ENCODE peak calls at places on chromosome 18, in ten cellular contexts. B, Z, E, U, T, C, X, G, V and N are unnamed samples.

GRCh38 chr18:10745971-10746370 is 220.1 kb downstream of the NAPG start:
- DNase-seq in E (peak), C (no peak), B (no peak), U (no peak), X (no peak), V (no peak), T (no peak), G (no peak), Z (no peak), N (no peak)

GRCh38 chr18:47075098-47075883 is 39.9 kb upstream of the ELOA2 start:
- DNase-seq in V (no peak), Z (peak), T (peak), U (no peak), G (no peak), B (no peak), E (peak), X (peak), C (no peak), N (no peak)

GRCh38 chr18:54776282-54776977 is 51.8 kb upstream of the RAB27B start:
- DNase-seq in T (peak), G (no peak), U (peak), V (no peak), E (no peak), C (no peak), B (no peak), X (no peak), Z (peak), N (peak)

GRCh38 chr18:54607213-54607934 is 16.3 kb downstream of the DYNAP start:
- DNase-seq in B (no peak), C (no peak), E (peak), U (peak), T (peak), Z (peak), V (no peak), X (peak), G (peak), N (peak)

GRCh38 chr18:25332002-25332401 is 20.0 kb downstream of the ZNF521 start:
- DNase-seq in G (no peak), B (no peak), C (no peak), T (no peak), V (no peak), X (no peak), E (no peak), Z (no peak), U (peak), N (no peak)

GRCh38 chr18:45774065-45774521 is 50.1 kb downstream of the SLC14A1 start:
- DNase-seq in V (no peak), C (no peak), X (no peak), B (no peak), T (no peak), Z (peak), G (no peak), U (peak), E (no peak), N (no peak)

GRCh38 chr18:10412933-10413332 is 41.5 kb upstream of the APCDD1 start:
- DNase-seq in T (no peak), E (no peak), V (no peak), X (no peak), C (no peak), U (no peak), Z (no peak), B (no peak), G (no peak), N (no peak)

GRCh38 chr18:458016-458415 is 42.5 kb downstream of the COLEC12 start:
- DNase-seq in E (no peak), T (no peak), U (no peak), X (no peak), C (no peak), B (no peak), G (no peak), V (no peak), Z (no peak), N (no peak)

GRCh38 chr18:41391616-41392610 is 563.1 kb upstream of the PIK3C3 start:
- DNase-seq in Z (peak), U (peak), C (no peak), X (peak), V (peak), G (peak), B (no peak), T (peak), E (peak), N (peak)

GRCh38 chr18:9757851-9758587 is 49.9 kb downstream of the RAB31 start:
- DNase-seq in V (no peak), G (no peak), T (peak), U (peak), X (peak), C (no peak), E (no peak), B (no peak), Z (peak), N (peak)

GRCh38 chr18:45738660-45739059 is 14.7 kb downstream of the SLC14A1 start:
- DNase-seq in X (peak), Z (no peak), G (no peak), C (no peak), U (no peak), V (no peak), T (peak), E (no peak), B (no peak), N (no peak)

GRCh38 chr18:41751161-41751560 is 203.9 kb upstream of the PIK3C3 start:
- DNase-seq in Z (no peak), T (no peak), B (no peak), G (no peak), V (no peak), X (no peak), U (no peak), C (no peak), E (no peak), N (no peak)

GRCh38 chr18:58697131-58697530 is 25.9 kb downstream of the MALT1 start:
- DNase-seq in V (no peak), Z (no peak), C (no peak), T (no peak), U (no peak), G (no peak), B (no peak), X (no peak), E (no peak), N (no peak)

GRCh38 chr18:45386256-45386655 is 229.0 kb upstream of the SLC14A2 start:
- DNase-seq in V (peak), C (no peak), X (peak), B (no peak), Z (peak), G (peak), U (peak), T (peak), E (peak), N (peak)

GRCh38 chr18:75201936-75202335 is 7.0 kb downstream of the PTGR3 start:
- DNase-seq in B (no peak), X (no peak), E (no peak), Z (no peak), C (no peak), U (no peak), T (no peak), G (peak), V (no peak), N (no peak)
- TF ChIP-seq CTCF in B (no peak), X (no peak), E (no peak), Z (no peak), C (no peak), U (no peak), T (no peak), G (no peak), V (no peak), N (no peak)

GRCh38 chr18:57294547-57294946 is 57.8 kb upstream of the ST8SIA3 start:
- DNase-seq in U (no peak), C (no peak), X (peak), Z (no peak), G (no peak), E (no peak), B (no peak), V (no peak), T (no peak), N (no peak)
- H3K4me3 ChIP-seq in U (no peak), C (no peak), X (no peak), Z (no peak), G (no peak), E (no peak), B (no peak), V (no peak), T (no peak), N (no peak)

GRCh38 chr18:26406294-26406693 is 142.1 kb downstream of the KCTD1 start:
- DNase-seq in C (no peak), T (no peak), Z (no peak), B (no peak), E (no peak), X (no peak), U (no peak), V (no peak), G (no peak), N (no peak)

GRCh38 chr18:26407721-26408601 is 140.4 kb downstream of the KCTD1 start:
- DNase-seq in G (no peak), U (no peak), Z (no peak), C (no peak), E (no peak), V (no peak), X (no peak), T (no peak), B (no peak), N (no peak)

GRCh38 chr18:26403451-26403850 is 144.9 kb downstream of the KCTD1 start:
- DNase-seq in V (no peak), B (no peak), Z (no peak), G (no peak), X (no peak), E (no peak), T (no peak), C (no peak), U (no peak), N (no peak)

GRCh38 chr18:26406854-26407517 is 141.4 kb downstream of the KCTD1 start:
- DNase-seq in Z (peak), U (no peak), X (no peak), V (no peak), T (no peak), B (no peak), G (no peak), E (no peak), C (no peak), N (no peak)

GRCh38 chr18:26405190-26405781 is 143.1 kb downstream of the KCTD1 start:
- DNase-seq in X (peak), B (no peak), G (peak), Z (peak), T (peak), C (no peak), U (peak), E (peak), V (peak), N (no peak)
- TF ChIP-seq CTCF in X (peak), B (no peak), G (peak), Z (peak), T (peak), C (no peak), U (peak), E (peak), V (peak), N (peak)

DNA sequence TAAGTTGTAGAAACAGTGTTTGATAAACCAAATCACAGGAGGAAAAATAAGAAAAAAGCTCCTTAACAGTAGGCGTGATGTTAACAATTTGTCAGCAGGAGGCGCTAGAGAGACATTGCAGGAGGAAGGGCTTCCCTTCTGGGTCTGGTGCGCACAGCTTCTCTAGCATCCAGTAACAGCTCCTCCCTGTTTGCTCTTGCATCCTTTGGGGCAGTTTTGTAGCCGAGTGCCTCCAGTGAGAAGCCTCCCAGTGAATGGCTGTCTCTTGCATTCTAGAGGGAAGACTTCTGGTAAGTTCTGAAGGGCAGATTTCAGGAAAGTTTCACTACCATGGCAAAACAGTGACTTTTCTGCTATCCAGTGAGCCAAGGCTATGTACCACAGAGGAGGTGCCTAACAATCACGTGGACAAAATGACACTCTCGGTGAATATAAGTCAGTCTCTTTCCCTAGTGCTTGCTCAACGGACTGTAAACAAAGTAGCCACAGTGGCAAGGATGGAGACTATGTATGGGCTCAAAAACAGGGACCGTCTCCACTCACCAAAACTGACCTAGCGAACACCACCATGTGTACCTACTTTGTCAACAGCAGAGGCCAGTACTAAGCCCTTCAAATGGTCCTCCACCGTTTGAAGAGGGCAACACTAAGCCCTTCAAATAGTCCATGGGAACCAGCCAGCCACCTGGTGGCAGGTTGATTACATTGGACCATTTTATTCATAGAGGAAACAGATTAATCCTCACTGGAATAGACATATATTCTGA is 9.6 kb upstream of the ZNF396 start:
- DNase-seq in E (peak), G (peak), Z (peak), C (peak), T (peak), B (peak), V (peak), U (peak), X (peak), N (peak)
- H3K4me3 ChIP-seq in E (no peak), G (no peak), Z (no peak), C (no peak), T (no peak), B (no peak), V (no peak), U (no peak), X (no peak), N (no peak)

GRCh38 chr18:26655614-26656400 is 107.5 kb upstream of the KCTD1 start:
- DNase-seq in Z (peak), B (peak), V (peak), E (peak), X (peak), C (no peak), T (peak), G (peak), U (peak), N (no peak)
- TF ChIP-seq CTCF in Z (peak), B (no peak), V (no peak), E (peak), X (peak), C (no peak), T (no peak), G (no peak), U (peak), N (peak)

GRCh38 chr18:24270358-24270936 is 127.2 kb downstream of the OSBPL1A start:
- DNase-seq in G (no peak), V (no peak), T (no peak), B (no peak), X (no peak), E (no peak), U (no peak), Z (peak), C (no peak), N (no peak)
- H3K4me3 ChIP-seq in G (peak), V (peak), T (peak), B (peak), X (peak), E (peak), U (peak), Z (peak), C (no peak), N (peak)

DNA sequence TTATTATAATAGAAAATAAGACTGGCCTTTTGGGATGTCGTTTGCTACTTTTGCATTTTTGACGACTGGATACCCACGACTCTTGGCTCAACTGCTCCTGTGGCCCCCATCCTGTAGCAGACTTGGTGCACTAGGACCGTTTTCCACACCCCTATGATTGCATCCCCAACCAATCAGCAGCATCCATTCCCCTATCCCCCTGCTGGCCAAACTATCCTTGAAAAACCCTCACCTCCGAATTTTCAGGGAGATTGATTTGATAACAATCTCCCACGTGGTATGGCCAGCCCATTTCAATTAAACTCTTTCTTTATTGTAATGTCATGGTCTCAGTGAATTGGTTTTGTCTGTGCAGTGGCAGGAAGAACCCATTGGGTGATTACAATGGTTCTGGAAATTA is 37.9 kb upstream of the TTR start:
- DNase-seq in X (no peak), Z (peak), C (no peak), G (no peak), E (no peak), V (no peak), T (peak), U (no peak), B (no peak), N (no peak)
- TF ChIP-seq CTCF in X (peak), Z (peak), C (no peak), G (no peak), E (no peak), V (no peak), T (no peak), U (peak), B (no peak), N (peak)

GRCh38 chr18:76522104-76522503 is 27.1 kb upstream of the ZNF516 start:
- DNase-seq in E (no peak), X (peak), C (no peak), T (no peak), U (no peak), Z (no peak), G (no peak), B (no peak), V (no peak), N (no peak)

GRCh38 chr18:76522551-76522950 is 27.5 kb upstream of the ZNF516 start:
- DNase-seq in C (no peak), V (no peak), U (no peak), T (no peak), G (no peak), Z (no peak), X (no peak), B (no peak), E (no peak), N (no peak)

GRCh38 chr18:76524477-76524876 is 29.4 kb upstream of the ZNF516 start:
- DNase-seq in C (no peak), X (no peak), G (no peak), T (no peak), B (no peak), U (no peak), Z (no peak), E (no peak), V (no peak), N (no peak)

GRCh38 chr18:76528477-76529432 is 33.7 kb upstream of the ZNF516 start:
- DNase-seq in Z (peak), V (no peak), C (no peak), X (peak), B (peak), E (peak), G (peak), U (peak), T (no peak), N (no peak)

GRCh38 chr18:76524900-76525698 is 30.1 kb upstream of the ZNF516 start:
- DNase-seq in V (no peak), T (peak), U (peak), C (no peak), G (peak), B (no peak), Z (peak), X (no peak), E (peak), N (peak)
- H3K4me3 ChIP-seq in V (peak), T (peak), U (peak), C (no peak), G (peak), B (peak), Z (peak), X (no peak), E (peak), N (peak)